ENCODE peak calls at places on chromosomes 7 and 10, in ten cellular contexts. G is activated naive CD8-positive, alpha-beta T cell treated with anti-CD3 and anti-CD28 coated beads for 36 hours; I is NCI-H1436; P is hepatic stellate cell; L is mucosa of descending colon; O is H9; B is left ventricle myocardium superior; Y is omental fat pad; M is stimulated activated CD8-positive, alpha-beta memory T cell treated with anti-CD3 and anti-CD28 coated beads, Interleukin-15, amount 100 ng/mL, for 48 hours; S is myocyte. H is an unnamed sample.

GRCh38 chr10:132496360-132497082 is 41.1 kb upstream of the INPP5A start:
- DNase-seq in O (peak), B (no peak), S (no peak), P (no peak), Y (no peak), L (no peak), I (no peak), M (no peak), G (no peak), H (no peak)

GRCh38 chr7:157612009-157612663 is 275.3 kb downstream of the DNAJB6 start:
- DNase-seq in I (no peak), L (no peak), B (no peak), G (no peak), M (no peak), Y (no peak), P (no peak), S (no peak), O (peak), H (no peak)

GRCh38 chr7:17487343-17487742 is 188.9 kb downstream of the AHR start:
- DNase-seq in O (no peak), B (no peak), G (no peak), Y (no peak), S (no peak), M (no peak), P (no peak), L (no peak), I (no peak), H (no peak)

GRCh38 chr10:11435621-11436020 is 175.8 kb downstream of the USP6NL start:
- DNase-seq in M (no peak), P (no peak), L (no peak), S (no peak), I (no peak), O (peak), G (no peak), Y (no peak), B (no peak), H (no peak)

GRCh38 chr10:124649209-124649608 is 95.0 kb downstream of the FAM53B start:
- DNase-seq in M (no peak), P (no peak), O (no peak), G (no peak), B (peak), Y (no peak), S (peak), I (no peak), L (peak), H (no peak)

GRCh38 chr7:1893451-1893850 is 223.4 kb downstream of the ELFN1 start:
- DNase-seq in S (no peak), B (no peak), O (no peak), I (no peak), L (no peak), P (no peak), M (no peak), G (no peak), Y (no peak), H (no peak)

GRCh38 chr10:69382382-69383117 is 34.2 kb downstream of the TACR2 start:
- DNase-seq in P (peak), M (no peak), Y (no peak), B (no peak), G (no peak), O (no peak), L (no peak), I (no peak), S (peak), H (no peak)

GRCh38 chr10:125037145-125037544 is 95.2 kb downstream of the ZRANB1 start:
- DNase-seq in G (no peak), O (no peak), P (peak), I (no peak), B (no peak), L (no peak), M (no peak), Y (no peak), S (no peak), H (no peak)

GRCh38 chr10:63940277-63940972 is 419.2 kb downstream of the REEP3 start:
- DNase-seq in B (no peak), Y (no peak), O (no peak), P (no peak), L (no peak), I (no peak), M (no peak), G (no peak), S (no peak), H (no peak)

H was measured in T-helper 17 cell.